ENCODE peak calls at places on chromosomes 6 and 20, in eight cellular contexts. X is T follicular helper cell, B is NCI-H510A treated with DMSO at 0.1 percent for 48 hours, Y is right cardiac atrium, Z is left ventricle myocardium inferior, A is NCI-H446, V is GM04503, N is GM04504. U is an unnamed sample.

GRCh38 chr20:1423625-1424106 is 30.8 kb upstream of the FKBP1A start:
- DNase-seq in B (peak; percentile 51), N (no peak), Z (no peak), A (peak; percentile 19), Y (peak; percentile 47), X (no peak), V (no peak), U (no peak)

GRCh38 chr6:49430187-49430586 is 32.9 kb downstream of the MMUT start:
- DNase-seq in V (peak; percentile 6), B (no peak), N (no peak), A (no peak), X (no peak), Y (no peak), Z (no peak), U (no peak)

GRCh38 chr6:104943781-104944180 is 13.1 kb upstream of the LIN28B start:
- DNase-seq in A (peak; percentile 47), V (no peak), Z (no peak), Y (no peak), N (no peak), B (no peak), X (no peak), U (no peak)

GRCh38 chr6:44956426-44956825 is 371.7 kb upstream of the RUNX2 start:
- DNase-seq in Z (no peak), X (no peak), A (no peak), B (no peak), V (no peak), Y (no peak), N (no peak), U (no peak)

GRCh38 chr6:139080255-139080920 is 51.8 kb downstream of the ABRACL start:
- DNase-seq in V (no peak), Y (no peak), B (no peak), X (no peak), A (no peak), Z (no peak), N (no peak), U (no peak)

GRCh38 chr6:32763417-32763816 is at the start of gene HLA-DQB2:
- DNase-seq in N (no peak), X (no peak), Z (no peak), Y (no peak), V (no peak), A (no peak), B (no peak), U (no peak)

GRCh38 chr6:163207984-163208383 is 206.5 kb upstream of the QKI start:
- DNase-seq in Y (no peak), V (no peak), B (no peak), X (no peak), Z (no peak), N (no peak), A (no peak), U (no peak)

GRCh38 chr20:24445510-24446170 is 23.8 kb upstream of the SYNDIG1 start:
- DNase-seq in V (no peak), N (no peak), A (no peak), Z (no peak), B (no peak), Y (no peak), X (no peak), U (no peak)

GRCh38 chr20:62651285-62652021 is 9.2 kb downstream of the SLCO4A1 start:
- DNase-seq in X (peak; percentile 86), Y (peak; percentile 86), V (no peak), A (no peak), B (no peak), N (no peak), Z (peak; percentile 53), U (no peak)

GRCh38 chr6:120378582-120379220 is 955.6 kb downstream of the TBC1D32 start:
- DNase-seq in A (peak; percentile 32), N (no peak), Z (no peak), B (peak; percentile 3), Y (no peak), V (no peak), X (no peak), U (peak; percentile 1)

GRCh38 chr6:34644716-34645115 is 51.9 kb downstream of the ILRUN start:
- DNase-seq in Z (no peak), Y (no peak), V (no peak), N (no peak), X (no peak), B (no peak), A (no peak), U (no peak)

GRCh38 chr6:7672066-7673062 is 53.5 kb upstream of the BMP6 start:
- DNase-seq in Z (no peak), A (no peak), N (no peak), V (no peak), X (no peak), B (no peak), Y (no peak), U (no peak)

GRCh38 chr6:84685983-84686584 is 78.3 kb downstream of the TBX18 start:
- DNase-seq in V (no peak), A (peak; percentile 35), B (no peak), Y (no peak), Z (no peak), X (no peak), N (no peak), U (no peak)

GRCh38 chr6:70705772-70706171 is 38.1 kb downstream of the SMAP1 start:
- DNase-seq in A (no peak), Y (no peak), B (no peak), N (no peak), Z (no peak), X (no peak), V (no peak), U (no peak)

GRCh38 chr6:83708970-83709747 is at the start of gene SNAP91:
- DNase-seq in Z (no peak), X (no peak), N (no peak), B (peak; percentile 5), V (no peak), Y (peak; percentile 57), A (peak; percentile 71), U (no peak)

GRCh38 chr20:45370571-45371204 is 7.4 kb downstream of the TP53TG5 start:
- DNase-seq in A (no peak), N (no peak), X (no peak), Z (no peak), Y (no peak), V (no peak), B (no peak), U (no peak)

GRCh38 chr6:170135821-170136471 is 154.9 kb downstream of the DLL1 start:
- DNase-seq in X (no peak), Z (no peak), V (no peak), A (no peak), Y (no peak), N (no peak), B (peak; percentile 7), U (no peak)

GRCh38 chr20:56630086-56630493 is 984 bp downstream of the TFAP2C start:
- DNase-seq in Z (no peak), X (no peak), A (no peak), Y (peak; percentile 66), B (no peak), N (peak; percentile 79), V (peak; percentile 46), U (no peak)

GRCh38 chr6:157649311-157650260 is 173.5 kb upstream of the SNX9 start:
- DNase-seq in B (no peak), Y (peak; percentile 74), N (no peak), A (peak; percentile 54), X (no peak), V (no peak), Z (no peak), U (no peak)

GRCh38 chr20:21189761-21190523 is 64.1 kb downstream of the KIZ start:
- DNase-seq in X (no peak), B (no peak), Z (no peak), N (no peak), A (no peak), Y (no peak), V (no peak), U (no peak)

GRCh38 chr6:25223421-25224052 is 55.6 kb upstream of the CARMIL1 start:
- DNase-seq in X (peak; percentile 45), Y (peak; percentile 75), A (peak; percentile 82), V (no peak), B (peak; percentile 88), Z (peak; percentile 61), N (peak; percentile 42), U (peak; percentile 30)

GRCh38 chr6:55980627-55981211 is 105.3 kb upstream of the BMP5 start:
- DNase-seq in X (no peak), V (no peak), Y (no peak), B (peak; percentile 94), N (peak; percentile 18), A (peak; percentile 73), Z (no peak), U (no peak)

GRCh38 chr20:19934792-19935491 is 82.2 kb upstream of the NAA20 start:
- DNase-seq in X (no peak), B (peak; percentile 93), V (no peak), Y (peak; percentile 76), N (no peak), Z (peak; percentile 58), A (no peak), U (peak; percentile 24)

GRCh38 chr20:48621256-48622078 is 206.3 kb downstream of the PREX1 start:
- DNase-seq in N (peak; percentile 20), Y (no peak), A (no peak), X (no peak), B (no peak), Z (no peak), V (no peak), U (no peak)

GRCh38 chr6:82144007-82144851 is 103.3 kb downstream of the IBTK start:
- DNase-seq in Z (no peak), Y (no peak), B (no peak), A (peak; percentile 20), V (peak; percentile 94), X (no peak), N (peak; percentile 94), U (no peak)

GRCh38 chr20:35718972-35719635 is 19.9 kb downstream of the ROMO1 start:
- DNase-seq in N (no peak), A (no peak), B (no peak), V (no peak), X (no peak), Y (no peak), Z (no peak), U (no peak)

GRCh38 chr6:34792605-34793500 is 970 bp downstream of the BLTP3A start:
- DNase-seq in Y (peak; percentile 61), N (peak; percentile 30), X (no peak), V (peak; percentile 32), A (no peak), B (peak; percentile 74), Z (no peak), U (peak; percentile 15)

GRCh38 chr20:59210186-59210585 is 46.6 kb downstream of the ZNF831 start:
- DNase-seq in X (no peak), A (no peak), Z (no peak), B (no peak), V (no peak), Y (no peak), N (no peak), U (no peak)

GRCh38 chr6:49565855-49566254 is 15.4 kb downstream of the C6orf141 start:
- DNase-seq in B (no peak), N (no peak), X (no peak), Y (peak; percentile 28), V (no peak), A (no peak), Z (no peak), U (no peak)

GRCh38 chr6:143806282-143807102 is 36.6 kb upstream of the LTV1 start:
- DNase-seq in Z (no peak), N (no peak), V (no peak), Y (peak; percentile 55), X (no peak), B (no peak), A (no peak), U (peak; percentile 23)

GRCh38 chr20:3927486-3928291 is 38.5 kb downstream of the PANK2 start:
- DNase-seq in B (peak; percentile 80), X (no peak), N (no peak), A (peak; percentile 72), Z (no peak), V (no peak), Y (no peak), U (no peak)

GRCh38 chr20:2754426-2754825 is 46.0 kb downstream of the CPXM1 start:
- DNase-seq in Z (no peak), A (no peak), V (no peak), X (no peak), N (no peak), B (no peak), Y (no peak), U (no peak)

GRCh38 chr6:135936606-135937005 is 85.1 kb downstream of the PDE7B start:
- DNase-seq in N (peak; percentile 85), V (peak; percentile 71), Y (no peak), A (peak; percentile 82), B (no peak), X (no peak), Z (no peak), U (no peak)

GRCh38 chr6:44989391-44989790 is 338.7 kb upstream of the RUNX2 start:
- DNase-seq in Y (no peak), V (no peak), B (no peak), A (no peak), Z (no peak), X (no peak), N (no peak), U (no peak)

U was measured in GDM1.